ENCODE peak calls at places on chromosome 12, in five cellular contexts. Z is spleen, A is right lobe of liver, L is transverse colon, G is IMR-90. X is an unnamed sample.

GRCh38 chr12:18828987-18829386 is 91.1 kb downstream of the CAPZA3 start:
- DNase-seq in Z (no peak), A (no peak), L (no peak), G (no peak), X (no peak)

GRCh38 chr12:127629066-127629820 is 637.7 kb upstream of the TMEM132C start:
- DNase-seq in Z (no peak), A (no peak), L (no peak), G (peak; percentile 15), X (no peak)

GRCh38 chr12:30843211-30843610 is 83.3 kb upstream of the TSPAN11 start:
- DNase-seq in Z (no peak), A (no peak), L (no peak), G (no peak), X (no peak)

GRCh38 chr12:132471011-132471857 is 18.7 kb upstream of the FBRSL1 start:
- DNase-seq in Z (peak; percentile 79), A (no peak), L (peak; percentile 40), G (no peak), X (no peak)

GRCh38 chr12:131204416-131205311 is 251.0 kb downstream of the ADGRD1 start:
- DNase-seq in Z (peak; percentile 59), A (no peak), L (no peak), G (no peak), X (no peak)

GRCh38 chr12:43942379-43942778 is 106.5 kb downstream of the TMEM117 start:
- DNase-seq in Z (no peak), A (no peak), L (no peak), G (peak; percentile 24), X (no peak)

GRCh38 chr12:45890276-45890675 is 100.1 kb downstream of the SCAF11 start:
- DNase-seq in Z (no peak), A (no peak), L (no peak), G (no peak), X (no peak)

GRCh38 chr12:110100315-110100970 is 23.7 kb upstream of the IFT81 start:
- DNase-seq in Z (peak; percentile 80), A (peak; percentile 61), L (peak; percentile 73), G (peak; percentile 78), X (peak; percentile 68)

GRCh38 chr12:75913502-75914110 is 118.0 kb downstream of the PHLDA1 start:
- DNase-seq in Z (no peak), A (no peak), L (no peak), G (no peak), X (peak; percentile 54)

DNA sequence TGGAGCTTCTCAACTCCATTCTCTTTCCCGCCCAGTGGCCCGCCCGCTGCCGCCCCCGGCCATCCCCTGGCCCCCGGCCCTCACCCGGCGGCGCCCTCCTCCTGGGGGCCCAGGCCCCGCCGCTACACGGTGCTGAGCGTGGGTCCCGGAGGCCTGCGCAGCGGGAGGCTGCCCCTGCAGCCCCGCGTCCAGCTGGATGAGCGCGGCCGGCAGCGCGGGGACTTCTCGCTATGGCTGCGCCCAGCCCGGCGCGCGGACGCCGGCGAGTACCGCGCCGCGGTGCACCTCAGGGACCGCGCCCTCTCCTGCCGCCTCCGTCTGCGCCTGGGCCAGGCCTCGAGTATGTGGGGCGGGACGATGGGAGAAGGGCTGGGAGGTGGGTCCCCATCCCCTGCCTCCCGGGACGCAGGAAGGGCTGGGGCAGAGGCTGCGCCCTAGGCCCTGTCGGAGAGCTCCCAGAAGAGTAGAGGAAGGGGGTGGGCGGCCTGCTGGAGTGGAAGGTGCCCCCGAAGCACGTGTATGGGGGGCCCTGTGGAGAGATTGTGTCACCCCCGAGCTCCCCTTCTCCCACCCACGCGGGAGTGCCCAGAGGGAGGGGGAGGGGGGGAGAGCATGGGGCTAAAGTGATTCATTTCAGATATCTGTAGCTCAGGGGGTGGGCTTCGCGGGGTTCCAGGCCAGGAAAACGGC is 1.5 kb downstream of the LAG3 start:
- DNase-seq in Z (no peak), A (no peak), L (no peak), G (no peak), X (no peak)
- H3K4me1 ChIP-seq in Z (peaks cover 87% of the 10 kb centered on the region), A (peaks cover 33% of the 10 kb centered on the region), L (peaks cover 33% of the 10 kb centered on the region), G (peaks cover 9% of the 10 kb centered on the region), X (peaks cover 8% of the 10 kb centered on the region)

DNA sequence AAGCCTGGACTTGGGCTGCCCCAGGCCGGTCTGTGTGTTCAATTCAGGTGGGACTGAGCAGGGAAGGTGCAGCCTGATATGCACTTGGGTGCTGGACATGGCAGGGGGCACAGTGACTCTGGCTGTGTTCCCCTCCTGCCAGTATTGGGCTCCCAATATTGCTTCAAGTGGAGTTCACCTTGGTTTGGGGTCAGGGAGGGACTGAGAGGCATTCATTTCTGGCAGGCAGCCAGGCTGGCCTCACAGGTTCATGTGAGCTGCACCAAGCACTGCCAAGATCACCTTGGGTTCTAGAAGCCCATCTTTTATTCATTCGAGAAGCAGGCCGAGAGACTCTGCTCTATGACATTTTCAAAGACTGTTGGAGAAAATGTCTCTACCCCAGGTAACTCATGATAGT is 245.0 kb downstream of the CHST11 start:
- DNase-seq in Z (no peak), A (no peak), L (no peak), G (no peak), X (peak; percentile 73)
- H3K36me3 ChIP-seq in Z (no peaks in the 10 kb centered on the region), A (no peaks in the 10 kb centered on the region), L (no peaks in the 10 kb centered on the region), G (no peaks in the 10 kb centered on the region), X (no peaks in the 10 kb centered on the region)

DNA sequence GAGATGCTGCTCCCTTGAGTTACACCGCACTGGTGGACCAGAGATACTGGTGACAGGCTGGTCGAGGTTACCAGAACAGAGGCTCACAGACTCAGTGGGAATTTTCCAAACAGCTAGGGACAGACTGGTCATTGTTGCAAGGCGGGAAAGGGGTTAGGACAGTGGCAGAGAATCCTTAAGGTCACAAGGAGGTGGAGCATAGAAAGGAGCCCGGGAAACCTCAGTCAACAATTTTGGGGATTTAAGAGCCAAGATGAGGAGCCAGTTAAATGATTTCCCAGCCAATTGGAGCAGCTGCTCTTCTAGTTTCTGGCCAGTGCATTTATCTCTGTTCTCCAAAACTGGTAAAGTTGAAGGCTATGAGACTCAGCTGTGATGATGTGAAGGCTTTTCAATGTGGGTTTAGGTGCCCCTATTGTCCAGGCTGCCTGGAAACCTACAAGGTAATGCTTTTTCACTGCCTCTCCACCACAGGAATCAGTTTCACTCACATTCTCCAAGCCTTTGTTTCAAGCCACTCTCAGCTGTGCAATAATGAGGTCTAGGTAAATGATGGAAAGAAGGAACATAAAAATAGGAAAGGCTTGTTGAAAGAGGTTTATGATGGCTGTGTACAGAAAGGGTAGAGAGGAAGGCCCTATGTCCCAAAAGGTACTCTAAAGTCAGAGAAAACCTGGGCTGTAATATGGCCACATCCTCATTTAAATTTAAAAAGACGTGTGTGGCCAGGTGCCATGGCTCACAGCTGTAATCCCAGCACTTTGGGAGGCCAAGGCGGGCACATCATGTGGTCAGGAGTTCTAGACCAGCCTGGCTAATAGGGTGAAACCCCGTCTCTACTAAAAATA is 7.0 kb upstream of the TNS2 start:
- DNase-seq in Z (no peak), A (no peak), L (no peak), G (no peak), X (no peak)
- TF ChIP-seq POLR2A in Z (no peak), A (no peak), L (no peak), G (no peak), X (no peak)

DNA sequence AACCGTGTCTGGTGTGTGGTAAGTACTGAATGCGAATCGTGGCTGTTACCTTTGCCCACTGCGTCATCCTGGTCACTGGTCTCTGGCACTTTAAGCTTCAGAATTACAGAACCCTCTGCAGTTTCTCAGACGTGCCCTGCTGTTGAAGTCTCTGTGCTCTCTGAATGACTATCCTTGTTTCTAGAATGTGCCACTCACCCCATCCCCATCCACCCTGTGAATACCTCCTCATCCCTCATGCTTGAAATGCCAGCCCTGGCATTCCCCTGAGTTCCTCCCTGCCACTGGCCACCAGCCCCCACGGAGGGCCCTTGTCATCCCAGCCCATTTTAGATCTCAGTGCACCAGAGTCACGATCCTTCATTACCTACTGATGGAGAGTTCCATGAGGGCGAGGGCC is 21.3 kb downstream of the TPCN1 start:
- DNase-seq in Z (peak; percentile 15), A (no peak), L (no peak), G (no peak), X (peak; percentile 74)
- H3K4me1 ChIP-seq in Z (peaks cover 98% of the 10 kb centered on the region), A (peaks cover 71% of the 10 kb centered on the region), L (peaks cover 93% of the 10 kb centered on the region), G (peaks cover 29% of the 10 kb centered on the region), X (peaks cover 96% of the 10 kb centered on the region)

GRCh38 chr12:121441555-121441954 is 41.6 kb downstream of the RNF34 start:
- DNase-seq in Z (no peak), A (no peak), L (no peak), G (no peak), X (no peak)
- H3K36me3 ChIP-seq in Z (peaks cover 66% of the 10 kb centered on the region), A (peaks cover 13% of the 10 kb centered on the region), L (no peaks in the 10 kb centered on the region), G (peaks cover 51% of the 10 kb centered on the region), X (peaks cover 14% of the 10 kb centered on the region)

DNA sequence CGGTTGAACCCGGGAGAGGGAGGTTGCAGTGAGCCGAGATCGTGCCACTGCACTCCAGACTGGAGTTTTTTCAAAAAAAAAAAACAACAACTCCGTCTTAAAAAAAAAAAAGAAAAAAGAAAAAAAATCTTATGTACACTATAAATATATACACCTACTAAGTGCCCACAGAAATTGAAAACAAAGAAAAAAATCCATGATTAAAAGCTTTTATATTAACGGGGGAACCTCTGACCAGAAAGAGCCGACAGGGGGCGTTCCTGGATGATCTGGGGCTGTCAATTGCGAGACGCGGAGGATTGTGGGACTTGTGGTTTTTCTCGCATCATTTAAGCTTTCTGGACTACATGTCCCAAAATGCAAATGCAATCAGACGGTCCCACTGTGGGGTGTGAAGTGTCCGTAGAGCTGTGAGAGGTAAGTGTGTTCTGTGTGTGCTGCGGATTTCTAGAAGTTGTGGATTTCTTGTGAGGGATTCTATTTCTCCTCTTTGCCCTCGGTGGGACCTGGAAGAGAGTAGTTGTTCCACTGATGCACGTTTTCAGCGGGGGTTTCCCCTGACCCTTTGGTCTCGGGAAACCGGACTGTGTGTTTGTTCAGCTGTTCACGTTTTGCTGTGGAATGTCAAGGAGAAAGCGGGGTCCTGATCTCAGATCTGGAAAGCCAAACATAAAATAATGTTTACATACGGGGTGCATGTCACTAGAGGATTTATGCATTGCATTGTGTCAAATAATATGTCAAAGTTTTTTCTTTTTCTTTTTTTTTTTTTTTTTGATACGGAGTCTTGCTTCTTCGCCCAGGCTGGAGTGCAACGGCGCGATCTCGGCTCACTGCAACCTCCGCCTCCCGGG is at the start of gene SIRT4:
- DNase-seq in Z (peak; percentile 93), A (peak; percentile 86), L (peak; percentile 91), G (peak; percentile 94), X (peak; percentile 91)
- TF ChIP-seq POLR2A in Z (no peak), A (no peak), L (no peak), G (no peak), X (peak; percentile 42)

DNA sequence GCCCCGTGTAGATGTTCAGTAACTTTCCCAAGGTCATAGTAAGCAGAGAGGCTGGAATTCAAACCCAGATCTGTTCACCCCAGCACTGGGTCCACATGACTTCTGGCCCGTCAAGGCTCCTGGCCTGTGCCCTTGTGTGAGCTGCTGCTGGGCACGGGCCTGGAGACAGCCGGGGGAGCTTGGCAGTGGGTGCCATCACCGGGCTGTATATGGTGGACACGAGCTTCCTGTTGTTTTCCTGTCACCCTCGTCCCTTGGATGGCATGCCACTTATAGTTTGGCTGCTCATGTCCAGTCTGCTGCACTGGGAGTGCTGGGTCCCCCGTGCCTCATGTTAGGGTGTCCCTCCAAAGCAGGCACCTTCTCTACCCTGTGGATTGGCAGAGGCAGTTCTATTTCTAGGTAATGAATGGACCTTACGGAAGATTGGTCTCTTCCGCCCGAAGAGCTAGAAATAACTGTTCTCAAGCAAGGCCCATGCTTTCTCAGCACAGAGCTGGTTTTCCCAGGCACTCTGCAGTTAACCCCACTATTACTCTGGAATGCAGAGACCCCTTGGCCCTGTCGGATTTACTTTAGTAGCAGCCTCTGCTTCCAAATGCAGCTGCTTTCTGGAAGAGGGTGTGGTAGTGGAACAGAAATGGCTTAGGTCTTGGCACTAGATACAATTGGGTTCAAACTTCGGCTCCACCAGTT is 44.3 kb downstream of the ELK3 start:
- DNase-seq in Z (peak; percentile 69), A (no peak), L (no peak), G (no peak), X (no peak)
- H3K4me1 ChIP-seq in Z (peaks cover 100% of the 10 kb centered on the region), A (no peaks in the 10 kb centered on the region), L (peaks cover 75% of the 10 kb centered on the region), G (peaks cover 44% of the 10 kb centered on the region), X (peaks cover 53% of the 10 kb centered on the region)

GRCh38 chr12:50699149-50699548 is 64.8 kb upstream of the ATF1 start:
- DNase-seq in Z (no peak), A (no peak), L (no peak), G (no peak), X (no peak)
- H3K36me3 ChIP-seq in Z (peaks cover 74% of the 10 kb centered on the region), A (peaks cover 48% of the 10 kb centered on the region), L (no peaks in the 10 kb centered on the region), G (peaks cover 20% of the 10 kb centered on the region), X (peaks cover 38% of the 10 kb centered on the region)

GRCh38 chr12:104137902-104138746 is at the start of gene NFYB:
- DNase-seq in Z (peak; percentile 97), A (peak; percentile 96), L (peak; percentile 95), G (peak; percentile 98), X (peak; percentile 96)
- TF ChIP-seq POLR2A in Z (no peak), A (peak; percentile 76), L (peak; percentile 48), G (peak; percentile 73), X (no peak)